ENCODE peak calls at places on chromosomes 11 and 22, in six cellular contexts. V is NCI-H69, B is KBM-7, Z is HuH-7, X is HCEC 1CT, R is AG04449. A is an unnamed sample.

GRCh38 chr11:86632499-86633269 is 39.7 kb downstream of the ME3 start:
- DNase-seq in B (peak; percentile 1), X (peak; percentile 99), Z (peak; percentile 17), R (peak; percentile 85), V (peak; percentile 40), A (no peak)

GRCh38 chr22:29476116-29476515 is 3.9 kb upstream of the NEFH start:
- DNase-seq in R (no peak), V (no peak), B (no peak), X (peak; percentile 15), Z (no peak), A (no peak)

GRCh38 chr22:44440224-44441160 is 57.5 kb downstream of the RTL6 start:
- DNase-seq in Z (no peak), V (no peak), X (no peak), B (no peak), R (no peak), A (no peak)

GRCh38 chr11:7637447-7638157 is 35.7 kb downstream of the CYB5R2 start:
- DNase-seq in X (peak; percentile 57), V (peak; percentile 22), B (no peak), R (peak; percentile 7), Z (no peak), A (no peak)

GRCh38 chr11:120568572-120569307 is 57.2 kb downstream of the GRIK4 start:
- DNase-seq in B (no peak), X (no peak), V (no peak), Z (no peak), R (no peak), A (no peak)

GRCh38 chr22:18023509-18024275 is 669 bp downstream of the MICAL3 start:
- DNase-seq in R (no peak), V (peak; percentile 93), X (peak; percentile 91), B (peak; percentile 60), Z (peak; percentile 79), A (no peak)

GRCh38 chr11:34027516-34028406 is 23.8 kb upstream of the CAPRIN1 start:
- DNase-seq in X (no peak), V (peak; percentile 64), B (no peak), R (no peak), Z (peak; percentile 18), A (no peak)

GRCh38 chr22:42427211-42427610 is 5.0 kb downstream of the NFAM1 start:
- DNase-seq in X (no peak), B (no peak), R (no peak), Z (no peak), V (peak; percentile 99), A (no peak)

GRCh38 chr11:16778286-16778685 is 39.8 kb downstream of the C11orf58 start:
- DNase-seq in R (no peak), Z (no peak), V (no peak), B (no peak), X (no peak), A (no peak)

GRCh38 chr11:104033134-104033533 is 3.3 kb upstream of the DDI1 start:
- DNase-seq in X (peak; percentile 80), V (peak; percentile 82), Z (peak; percentile 25), B (no peak), R (peak; percentile 31), A (no peak)

GRCh38 chr11:58024601-58025091 is 965 bp downstream of the OR9Q1 start:
- DNase-seq in R (no peak), V (no peak), B (no peak), X (peak; percentile 74), Z (no peak), A (no peak)